ENCODE peak calls at places on chromosomes 11 and 22, in seven cellular contexts. N is H1, F is mesenchymal stem cell, L is H9, W is IMR-90, U is neuronal stem cell, O is trophoblast cell. P is an unnamed sample.

GRCh38 chr11:119369035-119369925 is 12.2 kb downstream of the USP2 start:
- DNase-seq in N (no peak), F (no peak), L (no peak), W (no peak), U (no peak), O (no peak), P (no peak)

GRCh38 chr11:76327756-76328388 is 53.1 kb downstream of the THAP12 start:
- DNase-seq in N (no peak), F (no peak), L (no peak), W (no peak), U (no peak), O (no peak), P (no peak)

GRCh38 chr11:9076661-9077060 is 14.7 kb downstream of the SCUBE2 start:
- DNase-seq in N (no peak), F (no peak), L (no peak), W (no peak), U (no peak), O (peak; percentile 58), P (no peak)

GRCh38 chr11:27100534-27100933 is 59.9 kb downstream of the BBOX1 start:
- DNase-seq in N (no peak), F (no peak), L (no peak), W (no peak), U (no peak), O (no peak), P (no peak)

GRCh38 chr11:68372114-68372513 is 59.7 kb downstream of the LRP5 start:
- DNase-seq in N (no peak), F (no peak), L (no peak), W (no peak), U (no peak), O (no peak), P (no peak)

GRCh38 chr22:46965552-46966494 is 203.4 kb downstream of the TBC1D22A start:
- DNase-seq in N (no peak), F (no peak), L (no peak), W (peak; percentile 7), U (no peak), O (no peak), P (no peak)

GRCh38 chr11:124301482-124301881 is 12.3 kb downstream of the OR8D1 start:
- DNase-seq in N (no peak), F (peak; percentile 87), L (no peak), W (peak; percentile 54), U (no peak), O (peak; percentile 50), P (peak; percentile 66)

GRCh38 chr11:128047026-128047425 is 540.3 kb downstream of the ETS1 start:
- DNase-seq in N (no peak), F (no peak), L (no peak), W (peak; percentile 7), U (no peak), O (no peak), P (no peak)

GRCh38 chr11:70135142-70136132 is 57.3 kb downstream of the ANO1 start:
- DNase-seq in N (no peak), F (no peak), L (no peak), W (peak; percentile 24), U (no peak), O (no peak), P (peak; percentile 72)
- H3K23ac ChIP-seq in N (no peak overlapping the region), F (no peak overlapping the region), L (no peak overlapping the region), W (no peak overlapping the region), U (no peak overlapping the region), O (no peak overlapping the region), P (no peak overlapping the region)

GRCh38 chr11:61680622-61681191 is 516 bp downstream of the DAGLA start:
- DNase-seq in N (no peak), F (no peak), L (no peak), W (no peak), U (no peak), O (no peak), P (no peak)

GRCh38 chr11:61679301-61679700 is 890 bp upstream of the DAGLA start:
- DNase-seq in N (no peak), F (no peak), L (no peak), W (no peak), U (no peak), O (peak; percentile 17), P (peak; percentile 79)

GRCh38 chr11:61682093-61682732 is 2.0 kb downstream of the DAGLA start:
- DNase-seq in N (no peak), F (peak; percentile 26), L (no peak), W (no peak), U (no peak), O (no peak), P (no peak)

GRCh38 chr11:61683116-61683515 is 2.9 kb downstream of the DAGLA start:
- DNase-seq in N (no peak), F (no peak), L (peak; percentile 25), W (no peak), U (no peak), O (no peak), P (no peak)

GRCh38 chr11:61679893-61680621 is at the start of gene DAGLA:
- DNase-seq in N (no peak), F (peak; percentile 38), L (peak; percentile 62), W (peak; percentile 43), U (peak; percentile 81), O (peak; percentile 68), P (peak; percentile 51)
- H3K4me1 ChIP-seq in N (peaks cover 12% of the 10 kb centered on the region), F (peaks cover 42% of the 10 kb centered on the region), L (no peaks in the 10 kb centered on the region), W (peaks cover 4% of the 10 kb centered on the region), U (peaks cover 11% of the 10 kb centered on the region), O (peaks cover 8% of the 10 kb centered on the region), P (no peaks in the 10 kb centered on the region)

DNA sequence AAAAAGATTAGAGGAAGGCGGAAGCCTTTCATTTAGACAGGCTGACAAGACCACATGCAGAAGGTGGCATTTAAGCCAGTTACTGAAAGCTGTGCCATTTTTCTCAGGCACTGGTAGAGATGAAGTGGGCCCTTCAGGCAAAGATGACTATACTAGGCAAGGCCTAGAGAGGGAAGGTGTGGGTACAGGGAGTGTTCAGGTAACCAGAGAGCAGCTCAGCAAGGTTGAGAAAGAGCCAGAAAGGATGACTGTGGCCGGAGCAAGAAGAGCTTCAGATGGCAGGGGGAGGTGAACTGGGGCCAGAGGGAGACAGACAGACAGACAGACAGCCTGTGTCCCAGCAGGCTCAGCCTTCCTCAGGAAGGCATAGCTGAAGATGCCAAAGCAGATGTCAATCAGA is 88.1 kb upstream of the NARS2 start:
- DNase-seq in N (no peak), F (no peak), L (peak; percentile 0), W (no peak), U (no peak), O (no peak), P (no peak)
- H3K23ac ChIP-seq in N (no peak overlapping the region), F (no peak overlapping the region), L (no peak overlapping the region), W (no peak overlapping the region), U (no peak overlapping the region), O (no peak overlapping the region), P (no peak overlapping the region)

DNA sequence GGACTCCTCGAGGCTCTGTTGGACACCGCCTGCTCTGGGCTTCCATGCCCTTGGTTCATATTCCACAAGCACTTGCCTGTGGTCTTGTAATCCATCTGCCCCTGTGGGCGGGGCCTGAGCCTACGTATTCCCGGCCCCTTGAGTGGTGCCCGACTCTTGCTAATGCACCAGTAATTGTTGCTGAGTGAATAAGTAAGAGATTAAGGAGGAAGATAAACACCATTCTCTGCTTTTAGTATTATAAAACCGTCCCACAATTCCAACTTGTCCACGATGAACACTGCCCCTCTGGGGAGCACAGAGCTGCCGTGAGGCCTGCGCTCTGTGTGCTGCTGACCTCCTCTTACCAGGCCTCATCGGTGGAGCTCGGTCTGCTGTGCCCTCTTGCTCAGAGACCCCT is 50.3 kb downstream of the MICAL2 start:
- DNase-seq in N (no peak), F (peak; percentile 74), L (no peak), W (peak; percentile 30), U (no peak), O (no peak), P (no peak)
- H3K4me1 ChIP-seq in N (no peaks in the 10 kb centered on the region), F (peaks cover 53% of the 10 kb centered on the region), L (no peaks in the 10 kb centered on the region), W (peaks cover 57% of the 10 kb centered on the region), U (no peaks in the 10 kb centered on the region), O (peaks cover 23% of the 10 kb centered on the region), P (peaks cover 3% of the 10 kb centered on the region)

GRCh38 chr11:30508594-30508993 is 77.6 kb downstream of the MPPED2 start:
- DNase-seq in N (no peak), F (no peak), L (no peak), W (no peak), U (no peak), O (no peak), P (no peak)
- H3K23ac ChIP-seq in N (no peak overlapping the region), F (no peak overlapping the region), L (no peak overlapping the region), W (no peak overlapping the region), U (no peak overlapping the region), O (no peak overlapping the region), P (no peak overlapping the region)

DNA sequence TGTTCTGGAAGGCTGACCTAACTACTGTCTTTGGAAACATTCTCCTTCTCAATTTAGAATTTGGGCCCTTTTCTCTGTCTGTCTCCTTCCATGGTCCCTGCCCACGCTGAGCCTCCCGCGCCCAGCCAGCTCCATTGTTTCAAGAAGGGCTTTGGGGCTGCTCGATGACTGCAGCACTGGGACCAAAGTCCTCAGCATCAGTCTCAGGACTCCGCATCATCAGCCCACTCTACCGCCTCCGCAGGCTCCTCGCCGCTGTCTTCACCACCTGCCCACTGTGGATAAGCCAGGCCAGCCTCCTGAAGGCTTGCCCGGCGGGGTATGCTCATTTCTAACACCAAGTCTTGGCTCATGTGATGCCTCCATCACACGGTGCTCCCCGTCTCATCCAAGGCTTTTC is 81.3 kb downstream of the ZBTB16 start:
- DNase-seq in N (no peak), F (no peak), L (no peak), W (no peak), U (no peak), O (no peak), P (no peak)
- H3K4me1 ChIP-seq in N (peaks cover 7% of the 10 kb centered on the region), F (no peaks in the 10 kb centered on the region), L (peaks cover 9% of the 10 kb centered on the region), W (no peaks in the 10 kb centered on the region), U (peaks cover 43% of the 10 kb centered on the region), O (peaks cover 5% of the 10 kb centered on the region), P (no peaks in the 10 kb centered on the region)

GRCh38 chr22:42844756-42845155 is 12.3 kb downstream of the ARFGAP3 start:
- DNase-seq in N (no peak), F (peak; percentile 63), L (no peak), W (peak; percentile 39), U (no peak), O (peak; percentile 49), P (no peak)

GRCh38 chr22:42847110-42847509 is 10.0 kb downstream of the ARFGAP3 start:
- DNase-seq in N (no peak), F (no peak), L (no peak), W (no peak), U (no peak), O (no peak), P (no peak)

DNA sequence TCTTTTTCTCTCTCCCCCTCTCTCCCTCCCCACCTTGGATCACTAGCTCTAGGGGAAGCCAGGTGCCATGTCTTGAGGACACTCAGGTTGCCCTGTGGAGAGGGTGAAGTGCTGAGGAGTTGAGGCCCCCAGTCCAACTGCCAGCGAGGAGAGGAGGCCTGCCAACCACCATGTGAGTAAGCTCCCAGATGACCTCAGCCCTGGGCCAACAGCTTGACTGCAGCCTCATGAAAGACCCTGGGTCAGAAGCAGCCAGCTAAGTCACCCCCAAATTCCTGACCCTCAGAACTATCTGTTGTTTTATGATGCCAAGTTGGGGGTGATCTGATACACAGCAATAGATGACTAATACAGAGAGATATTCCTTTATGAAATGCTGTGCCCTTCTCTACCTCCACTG is 8.1 kb downstream of the ARFGAP3 start:
- DNase-seq in N (no peak), F (no peak), L (no peak), W (no peak), U (no peak), O (no peak), P (no peak)
- H3K23ac ChIP-seq in N (no peak overlapping the region), F (no peak overlapping the region), L (no peak overlapping the region), W (no peak overlapping the region), U (no peak overlapping the region), O (no peak overlapping the region), P (no peak overlapping the region)

P was measured in mesendoderm.